ENCODE peak calls at places on chromosomes 11 and 22, in seven cellular contexts. One of them, this sample, is unnamed.

GRCh38 chr11:133064961-133065360 is 467.3 kb downstream of the OPCML start:
- DNase-seq in thoracic aorta: no peak
- DNase-seq in left lung: no peak
- DNase-seq in suprapubic skin: peak
- DNase-seq in keratinocyte: no peak
- DNase-seq in astrocyte of the spinal cord: no peak
- DNase-seq in fibroblast of the aortic adventitia: no peak
- DNase-seq in this sample: no peak

GRCh38 chr22:21000987-21001600 is 824 bp downstream of the THAP7 start:
- DNase-seq in thoracic aorta: no peak
- DNase-seq in left lung: no peak
- DNase-seq in suprapubic skin: no peak
- DNase-seq in keratinocyte: no peak
- DNase-seq in astrocyte of the spinal cord: no peak
- DNase-seq in fibroblast of the aortic adventitia: peak
- DNase-seq in this sample: no peak

GRCh38 chr11:59918987-59919589 is 19.1 kb upstream of the OOSP1 start:
- DNase-seq in thoracic aorta: no peak
- DNase-seq in left lung: no peak
- DNase-seq in suprapubic skin: no peak
- DNase-seq in keratinocyte: no peak
- DNase-seq in astrocyte of the spinal cord: peak
- DNase-seq in fibroblast of the aortic adventitia: peak
- DNase-seq in this sample: peak

GRCh38 chr22:29524440-29525191 is 28.9 kb downstream of the THOC5 start:
- DNase-seq in thoracic aorta: no peak
- DNase-seq in left lung: no peak
- DNase-seq in suprapubic skin: no peak
- DNase-seq in keratinocyte: no peak
- DNase-seq in astrocyte of the spinal cord: no peak
- DNase-seq in fibroblast of the aortic adventitia: peak
- DNase-seq in this sample: peak

GRCh38 chr11:134202661-134203060 is 21.1 kb downstream of the NCAPD3 start:
- DNase-seq in thoracic aorta: no peak
- DNase-seq in left lung: no peak
- DNase-seq in suprapubic skin: no peak
- DNase-seq in keratinocyte: no peak
- DNase-seq in astrocyte of the spinal cord: no peak
- DNase-seq in fibroblast of the aortic adventitia: no peak
- DNase-seq in this sample: no peak

GRCh38 chr11:125314264-125315087 is 149.9 kb downstream of the PKNOX2 start:
- DNase-seq in thoracic aorta: no peak
- DNase-seq in left lung: no peak
- DNase-seq in suprapubic skin: no peak
- DNase-seq in keratinocyte: no peak
- DNase-seq in astrocyte of the spinal cord: no peak
- DNase-seq in fibroblast of the aortic adventitia: peak
- DNase-seq in this sample: no peak

GRCh38 chr22:31613904-31614296 is 48.1 kb downstream of the PISD start:
- DNase-seq in thoracic aorta: no peak
- DNase-seq in left lung: no peak
- DNase-seq in suprapubic skin: no peak
- DNase-seq in keratinocyte: no peak
- DNase-seq in astrocyte of the spinal cord: no peak
- DNase-seq in fibroblast of the aortic adventitia: no peak
- DNase-seq in this sample: no peak

GRCh38 chr11:15101072-15101701 is 13.5 kb upstream of the INSC start:
- DNase-seq in thoracic aorta: no peak
- DNase-seq in left lung: peak
- DNase-seq in suprapubic skin: no peak
- DNase-seq in keratinocyte: no peak
- DNase-seq in astrocyte of the spinal cord: peak
- DNase-seq in fibroblast of the aortic adventitia: peak
- DNase-seq in this sample: peak

GRCh38 chr22:31278643-31279326 is 13.5 kb downstream of the PIK3IP1 start:
- DNase-seq in thoracic aorta: no peak
- DNase-seq in left lung: no peak
- DNase-seq in suprapubic skin: no peak
- DNase-seq in keratinocyte: no peak
- DNase-seq in astrocyte of the spinal cord: no peak
- DNase-seq in fibroblast of the aortic adventitia: no peak
- DNase-seq in this sample: no peak

GRCh38 chr11:130536106-130537040 is 87.9 kb downstream of the ADAMTS15 start:
- DNase-seq in thoracic aorta: no peak
- DNase-seq in left lung: no peak
- DNase-seq in suprapubic skin: no peak
- DNase-seq in keratinocyte: peak
- DNase-seq in astrocyte of the spinal cord: no peak
- DNase-seq in fibroblast of the aortic adventitia: peak
- DNase-seq in this sample: peak

GRCh38 chr22:45007946-45008852 is 1.6 kb downstream of the PHF21B start:
- DNase-seq in thoracic aorta: no peak
- DNase-seq in left lung: no peak
- DNase-seq in suprapubic skin: no peak
- DNase-seq in keratinocyte: no peak
- DNase-seq in astrocyte of the spinal cord: peak
- DNase-seq in fibroblast of the aortic adventitia: no peak
- DNase-seq in this sample: no peak

GRCh38 chr22:38704568-38705234 is 1.0 kb upstream of the GTPBP1 start:
- DNase-seq in thoracic aorta: no peak
- DNase-seq in left lung: no peak
- DNase-seq in suprapubic skin: no peak
- DNase-seq in keratinocyte: no peak
- DNase-seq in astrocyte of the spinal cord: no peak
- DNase-seq in fibroblast of the aortic adventitia: peak
- DNase-seq in this sample: no peak

GRCh38 chr22:38707346-38707745 is 1.6 kb downstream of the GTPBP1 start:
- DNase-seq in thoracic aorta: no peak
- DNase-seq in left lung: no peak
- DNase-seq in suprapubic skin: no peak
- DNase-seq in keratinocyte: no peak
- DNase-seq in astrocyte of the spinal cord: peak
- DNase-seq in fibroblast of the aortic adventitia: peak
- DNase-seq in this sample: peak

GRCh38 chr22:38706885-38707180 is 1.1 kb downstream of the GTPBP1 start:
- DNase-seq in thoracic aorta: no peak
- DNase-seq in left lung: no peak
- DNase-seq in suprapubic skin: no peak
- DNase-seq in keratinocyte: no peak
- DNase-seq in astrocyte of the spinal cord: no peak
- DNase-seq in fibroblast of the aortic adventitia: peak
- DNase-seq in this sample: peak

GRCh38 chr22:38706101-38706884 is 549 bp downstream of the GTPBP1 start:
- DNase-seq in thoracic aorta: no peak
- DNase-seq in left lung: peak
- DNase-seq in suprapubic skin: no peak
- DNase-seq in keratinocyte: no peak
- DNase-seq in astrocyte of the spinal cord: peak
- DNase-seq in fibroblast of the aortic adventitia: peak
- DNase-seq in this sample: peak

DNA sequence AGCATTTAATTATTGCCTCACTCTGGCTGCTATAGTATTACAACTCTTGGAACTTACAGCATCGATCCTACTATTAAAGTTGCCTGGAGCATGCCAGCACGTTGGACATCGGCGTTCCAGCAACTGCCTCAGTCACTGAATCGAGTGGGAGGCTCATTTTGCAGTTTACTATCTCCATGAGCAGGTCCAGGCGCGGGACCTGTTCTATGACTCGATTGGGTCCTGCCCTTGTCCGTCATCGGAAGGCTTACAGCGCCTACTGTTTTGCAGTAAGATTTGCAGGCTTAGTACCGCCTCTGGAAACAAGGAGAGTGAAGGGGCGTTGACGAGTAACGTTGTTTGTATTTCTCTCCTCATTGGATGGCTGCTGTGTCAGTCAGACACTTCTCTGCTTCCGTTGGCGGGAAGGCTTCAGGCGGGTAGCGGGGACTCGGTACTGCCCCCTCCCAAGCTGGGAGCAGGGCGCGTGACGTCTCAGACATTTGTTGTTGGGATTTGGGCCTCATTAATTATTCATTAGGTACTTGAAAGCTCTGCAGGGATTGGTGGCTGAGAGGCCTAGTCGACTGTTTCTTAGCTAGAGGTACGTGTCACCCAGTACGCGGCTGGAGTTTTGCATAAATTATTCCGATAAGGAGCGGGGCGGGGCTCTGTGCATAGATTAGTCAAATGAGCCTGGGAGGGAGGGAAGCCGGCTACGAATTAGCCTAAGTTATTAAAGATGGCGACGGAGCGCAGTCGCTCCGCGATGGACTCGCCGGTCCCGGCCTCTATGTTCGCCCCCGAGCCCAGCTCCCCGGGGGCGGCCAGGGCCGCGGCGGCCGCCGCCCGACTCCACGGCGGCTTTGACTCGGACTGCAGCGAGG is at the start of gene GTPBP1:
- DNase-seq in thoracic aorta: peak
- DNase-seq in left lung: peak
- DNase-seq in suprapubic skin: peak
- DNase-seq in keratinocyte: peak
- DNase-seq in astrocyte of the spinal cord: peak
- DNase-seq in fibroblast of the aortic adventitia: peak
- DNase-seq in this sample: peak
- TF ChIP-seq CTCF in thoracic aorta: no peak
- TF ChIP-seq CTCF in left lung: peak
- TF ChIP-seq CTCF in suprapubic skin: peak
- TF ChIP-seq CTCF in keratinocyte: no peak
- TF ChIP-seq CTCF in astrocyte of the spinal cord: no peak
- TF ChIP-seq CTCF in fibroblast of the aortic adventitia: peak
- TF ChIP-seq CTCF in this sample: no peak

DNA sequence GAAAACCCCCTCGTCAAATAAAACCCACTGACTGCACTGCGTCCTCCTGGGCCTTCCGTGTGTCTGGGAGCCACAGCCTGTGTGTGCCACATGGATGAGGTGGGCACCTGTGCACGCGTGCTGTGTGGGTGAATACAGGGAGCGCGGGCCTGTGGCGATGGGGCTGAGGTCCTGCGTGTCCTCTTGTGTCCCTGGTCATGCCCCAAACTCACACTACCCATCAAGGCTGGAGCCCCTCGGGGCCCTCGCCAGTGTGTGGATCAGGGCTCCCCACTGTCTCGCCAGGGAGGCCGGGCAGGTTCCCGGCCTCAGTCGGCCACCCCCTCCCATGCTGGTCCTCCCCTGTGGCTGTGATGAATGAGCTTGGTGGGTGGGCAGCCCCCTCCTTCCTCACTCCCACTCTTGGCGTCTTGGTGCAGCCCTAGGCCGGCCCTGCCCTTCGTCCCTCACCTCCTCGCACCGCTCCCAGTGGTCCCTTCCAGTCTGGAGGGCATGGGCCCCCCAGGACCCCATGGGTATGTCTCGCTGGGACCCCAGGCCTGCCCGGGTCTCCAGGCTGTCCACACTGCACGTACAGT is 712 bp upstream of the CD151 start:
- DNase-seq in thoracic aorta: no peak
- DNase-seq in left lung: no peak
- DNase-seq in suprapubic skin: no peak
- DNase-seq in keratinocyte: no peak
- DNase-seq in astrocyte of the spinal cord: no peak
- DNase-seq in fibroblast of the aortic adventitia: no peak
- DNase-seq in this sample: no peak
- H3K4me3 ChIP-seq in thoracic aorta: peak
- H3K4me3 ChIP-seq in left lung: peak
- H3K4me3 ChIP-seq in suprapubic skin: peak
- H3K4me3 ChIP-seq in keratinocyte: peak
- H3K4me3 ChIP-seq in astrocyte of the spinal cord: peak
- H3K4me3 ChIP-seq in fibroblast of the aortic adventitia: peak
- H3K4me3 ChIP-seq in this sample: peak

GRCh38 chr11:114027396-114027795 is 32.1 kb upstream of the ZBTB16 start:
- DNase-seq in thoracic aorta: no peak
- DNase-seq in left lung: no peak
- DNase-seq in suprapubic skin: no peak
- DNase-seq in keratinocyte: no peak
- DNase-seq in astrocyte of the spinal cord: no peak
- DNase-seq in fibroblast of the aortic adventitia: no peak
- DNase-seq in this sample: no peak

GRCh38 chr11:114026355-114026754 is 33.2 kb upstream of the ZBTB16 start:
- DNase-seq in thoracic aorta: no peak
- DNase-seq in left lung: no peak
- DNase-seq in suprapubic skin: no peak
- DNase-seq in keratinocyte: no peak
- DNase-seq in astrocyte of the spinal cord: peak
- DNase-seq in fibroblast of the aortic adventitia: peak
- DNase-seq in this sample: peak

GRCh38 chr11:114025329-114025907 is 34.1 kb upstream of the ZBTB16 start:
- DNase-seq in thoracic aorta: no peak
- DNase-seq in left lung: no peak
- DNase-seq in suprapubic skin: no peak
- DNase-seq in keratinocyte: no peak
- DNase-seq in astrocyte of the spinal cord: no peak
- DNase-seq in fibroblast of the aortic adventitia: no peak
- DNase-seq in this sample: no peak

GRCh38 chr11:114031599-114032320 is 27.8 kb upstream of the ZBTB16 start:
- DNase-seq in thoracic aorta: no peak
- DNase-seq in left lung: no peak
- DNase-seq in suprapubic skin: no peak
- DNase-seq in keratinocyte: no peak
- DNase-seq in astrocyte of the spinal cord: no peak
- DNase-seq in fibroblast of the aortic adventitia: no peak
- DNase-seq in this sample: no peak

DNA sequence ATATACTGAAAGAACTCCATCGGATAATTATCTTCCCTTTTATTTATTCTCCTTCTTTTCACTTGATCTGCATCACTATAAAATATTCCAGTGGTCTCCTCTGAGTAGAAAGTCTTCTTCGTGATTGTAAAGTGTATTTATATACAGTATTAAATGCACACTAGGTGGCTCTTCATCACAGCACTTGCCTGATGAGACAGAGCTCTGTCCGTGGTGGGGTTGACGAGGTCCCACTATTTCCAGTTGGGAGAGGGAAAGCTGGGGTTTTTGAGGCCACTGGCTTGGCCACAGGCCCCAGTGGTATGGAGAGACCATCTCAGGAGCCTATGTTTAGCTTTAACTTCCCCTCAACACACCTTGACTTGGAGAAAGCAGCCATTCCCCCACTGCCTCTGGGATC is 31.6 kb upstream of the ZBTB16 start:
- DNase-seq in thoracic aorta: no peak
- DNase-seq in left lung: no peak
- DNase-seq in suprapubic skin: no peak
- DNase-seq in keratinocyte: no peak
- DNase-seq in astrocyte of the spinal cord: no peak
- DNase-seq in fibroblast of the aortic adventitia: no peak
- DNase-seq in this sample: peak
- TF ChIP-seq CTCF in thoracic aorta: no peak
- TF ChIP-seq CTCF in left lung: no peak
- TF ChIP-seq CTCF in suprapubic skin: no peak
- TF ChIP-seq CTCF in keratinocyte: no peak
- TF ChIP-seq CTCF in astrocyte of the spinal cord: no peak
- TF ChIP-seq CTCF in fibroblast of the aortic adventitia: no peak
- TF ChIP-seq CTCF in this sample: peak

GRCh38 chr11:57641426-57641825 is 8.3 kb downstream of the YPEL4 start:
- DNase-seq in thoracic aorta: no peak
- DNase-seq in left lung: no peak
- DNase-seq in suprapubic skin: no peak
- DNase-seq in keratinocyte: no peak
- DNase-seq in astrocyte of the spinal cord: peak
- DNase-seq in fibroblast of the aortic adventitia: peak
- DNase-seq in this sample: peak
- H3K4me3 ChIP-seq in thoracic aorta: no peak
- H3K4me3 ChIP-seq in left lung: no peak
- H3K4me3 ChIP-seq in suprapubic skin: no peak
- H3K4me3 ChIP-seq in keratinocyte: no peak
- H3K4me3 ChIP-seq in astrocyte of the spinal cord: no peak
- H3K4me3 ChIP-seq in fibroblast of the aortic adventitia: peak
- H3K4me3 ChIP-seq in this sample: no peak

GRCh38 chr11:35362571-35362980 is 56.8 kb downstream of the SLC1A2 start:
- DNase-seq in thoracic aorta: no peak
- DNase-seq in left lung: no peak
- DNase-seq in suprapubic skin: no peak
- DNase-seq in keratinocyte: no peak
- DNase-seq in astrocyte of the spinal cord: no peak
- DNase-seq in fibroblast of the aortic adventitia: peak
- DNase-seq in this sample: peak
- TF ChIP-seq CTCF in thoracic aorta: no peak
- TF ChIP-seq CTCF in left lung: no peak
- TF ChIP-seq CTCF in suprapubic skin: no peak
- TF ChIP-seq CTCF in keratinocyte: no peak
- TF ChIP-seq CTCF in astrocyte of the spinal cord: no peak
- TF ChIP-seq CTCF in fibroblast of the aortic adventitia: no peak
- TF ChIP-seq CTCF in this sample: no peak